ENCODE peak calls at places on chromosomes 5 and 9, in five cellular contexts. Z is AG09319, Q is thyroid gland, M is HCT116, E is GM10248. V is an unnamed sample.

GRCh38 chr9:133105461-133105770 is 15.6 kb downstream of the RALGDS start:
- DNase-seq in E (no peak), Q (no peak), Z (no peak), M (no peak), V (no peak)

GRCh38 chr9:26949604-26950003 is 2.6 kb upstream of the PLAA start:
- DNase-seq in Z (no peak), M (peak; percentile 64), Q (no peak), E (no peak), V (peak; percentile 45)

GRCh38 chr9:2359821-2360220 is 261.8 kb upstream of the VLDLR start:
- DNase-seq in Z (no peak), Q (no peak), E (no peak), M (no peak), V (no peak)

GRCh38 chr9:93898502-93899426 is 56.4 kb downstream of the BARX1 start:
- DNase-seq in Z (no peak), E (peak; percentile 13), Q (no peak), M (no peak), V (no peak)

GRCh38 chr9:76371901-76372300 is 22.3 kb downstream of the RFK start:
- DNase-seq in M (no peak), Z (no peak), Q (no peak), E (no peak), V (peak; percentile 55)

GRCh38 chr5:321726-322251 is 275 bp downstream of the AHRR start:
- DNase-seq in M (no peak), Z (no peak), E (peak; percentile 34), Q (no peak), V (no peak)

GRCh38 chr5:38463634-38464521 is 92.6 kb downstream of the LIFR start:
- DNase-seq in Z (no peak), Q (no peak), E (no peak), M (peak; percentile 84), V (peak; percentile 89)

GRCh38 chr5:60492958-60493357 is 207.0 kb downstream of the DEPDC1B start:
- DNase-seq in Z (no peak), M (no peak), E (no peak), Q (no peak), V (peak; percentile 95)

GRCh38 chr5:57262533-57262932 is 88.7 kb downstream of the GPBP1 start:
- DNase-seq in Z (no peak), M (no peak), E (no peak), Q (no peak), V (no peak)

GRCh38 chr9:127187231-127187956 is 65.0 kb upstream of the ANGPTL2 start:
- DNase-seq in Q (peak; percentile 81), Z (peak; percentile 96), M (peak; percentile 48), E (no peak), V (peak; percentile 96)

GRCh38 chr5:111756701-111757581 is at the start of gene NREP:
- DNase-seq in Z (peak; percentile 90), M (peak; percentile 71), E (peak; percentile 71), Q (peak; percentile 92), V (peak; percentile 88)

GRCh38 chr5:21263361-21263760 is 1275.4 kb upstream of the CDH18 start:
- DNase-seq in E (no peak), Z (no peak), Q (no peak), M (no peak), V (no peak)

GRCh38 chr9:127968046-127968445 is 12.7 kb downstream of the EEIG1 start:
- DNase-seq in Z (no peak), Q (peak; percentile 51), E (no peak), M (peak; percentile 81), V (peak; percentile 91)

GRCh38 chr9:89533396-89534187 is 35.7 kb upstream of the SEMA4D start:
- DNase-seq in Q (no peak), E (no peak), Z (no peak), M (no peak), V (no peak)

GRCh38 chr9:34957492-34958410 is at the start of gene PHF24:
- DNase-seq in Z (no peak), M (no peak), E (no peak), Q (peak; percentile 5), V (no peak)

GRCh38 chr5:16916262-16916878 is 19.7 kb downstream of the MYO10 start:
- DNase-seq in M (peak; percentile 82), Q (no peak), E (no peak), Z (peak; percentile 78), V (peak; percentile 98)

GRCh38 chr9:69253057-69253456 is 72.0 kb upstream of the ENTREP1 start:
- DNase-seq in E (no peak), M (no peak), Z (peak; percentile 3), Q (no peak), V (peak; percentile 97)

GRCh38 chr5:180113660-180114303 is 42.2 kb upstream of the RNF130 start:
- DNase-seq in Z (no peak), E (no peak), M (no peak), Q (no peak), V (no peak)

GRCh38 chr5:107781451-107781850 is 110.7 kb upstream of the EFNA5 start:
- DNase-seq in E (no peak), M (no peak), Z (no peak), Q (no peak), V (peak; percentile 7)

GRCh38 chr5:16654647-16655334 is 38.0 kb upstream of the RETREG1 start:
- DNase-seq in Q (no peak), E (no peak), M (no peak), Z (no peak), V (no peak)

GRCh38 chr9:36976371-36977030 is 57.6 kb downstream of the PAX5 start:
- DNase-seq in M (no peak), E (no peak), Z (no peak), Q (no peak), V (peak; percentile 78)

GRCh38 chr9:6944896-6945295 is 187.1 kb downstream of the KDM4C start:
- DNase-seq in Z (no peak), E (no peak), M (no peak), Q (no peak), V (peak; percentile 10)

GRCh38 chr9:108134501-108135128 is 645.0 kb upstream of the KLF4 start:
- DNase-seq in M (no peak), Z (no peak), E (no peak), Q (no peak), V (peak; percentile 61)

GRCh38 chr9:119164716-119165115 is 204.5 kb downstream of the BRINP1 start:
- DNase-seq in M (no peak), Q (peak; percentile 63), Z (no peak), E (no peak), V (no peak)

GRCh38 chr5:124986667-124987066 is 240.2 kb upstream of the ZNF608 start:
- DNase-seq in M (no peak), E (no peak), Q (no peak), Z (no peak), V (peak; percentile 93)

GRCh38 chr5:173832386-173832785 is 55.8 kb upstream of the CPEB4 start:
- DNase-seq in E (no peak), Q (no peak), M (no peak), Z (no peak), V (no peak)

GRCh38 chr9:110895141-110895912 is 142.9 kb downstream of the LPAR1 start:
- DNase-seq in M (no peak), Z (no peak), Q (peak; percentile 57), E (no peak), V (no peak)

DNA sequence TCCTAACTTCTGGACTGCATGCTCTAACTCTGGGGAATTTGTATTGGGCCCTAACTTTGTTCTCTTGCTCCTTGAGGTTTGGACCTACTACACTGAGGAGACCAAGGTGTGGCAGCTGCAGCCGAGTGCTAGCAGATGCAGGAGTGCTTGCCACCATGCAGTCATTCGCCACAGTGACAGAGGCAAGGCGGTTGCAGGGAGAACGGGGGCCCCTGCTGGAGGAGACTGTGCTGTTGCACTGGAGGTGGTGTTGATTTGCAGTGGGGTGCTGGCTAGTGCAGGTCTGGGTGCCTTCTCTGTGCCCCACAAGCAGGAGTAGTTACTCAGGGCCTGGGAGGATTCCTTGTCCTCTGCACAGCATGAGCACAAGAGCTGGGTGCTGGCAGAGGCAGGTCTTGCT is 22.4 kb upstream of the DIRAS2 start:
- DNase-seq in E (no peak), M (no peak), Z (no peak), Q (no peak), V (no peak)
- TF ChIP-seq CTCF in E (no peak), M (no peak), Z (no peak), Q (no peak), V (no peak)

DNA sequence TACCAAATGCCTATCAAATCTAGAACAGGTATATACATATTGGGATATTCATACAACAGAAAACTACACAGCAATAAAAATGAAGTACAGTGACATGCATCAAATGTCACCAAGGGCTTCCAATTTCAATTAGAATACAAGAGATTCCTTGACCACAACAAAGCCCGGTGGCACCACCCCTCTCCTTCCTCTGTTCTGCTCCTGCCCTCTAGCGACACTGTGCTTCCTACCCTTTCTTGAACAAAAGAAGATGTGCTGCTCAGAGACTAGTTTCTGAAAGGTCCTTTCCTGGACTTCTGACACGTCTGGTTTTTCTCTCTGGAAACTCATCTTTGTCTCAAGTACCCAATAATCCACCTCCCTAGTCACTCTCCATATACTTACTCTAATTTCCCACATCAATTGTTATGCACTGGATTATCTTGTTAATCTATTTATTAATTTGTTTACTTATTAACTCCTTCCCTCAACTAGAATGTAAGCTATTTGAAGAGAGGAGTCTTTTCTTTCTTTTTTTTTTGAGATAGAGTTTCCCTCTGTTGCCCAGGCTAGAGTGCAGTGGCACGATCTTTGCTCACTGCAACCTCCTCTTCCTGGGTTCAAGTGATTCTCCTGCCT is 70.4 kb upstream of the CTSV start:
- DNase-seq in Q (peak; percentile 29), M (peak; percentile 69), Z (no peak), E (peak; percentile 44), V (peak; percentile 63)
- TF ChIP-seq CTCF in Q (no peak), M (peak; percentile 77), Z (peak; percentile 28), E (peak; percentile 69), V (peak; percentile 76)

GRCh38 chr9:134346151-134346550 is 19.9 kb downstream of the RXRA start:
- DNase-seq in Z (no peak), M (no peak), Q (no peak), E (no peak), V (no peak)

GRCh38 chr9:134346840-134347239 is 20.6 kb downstream of the RXRA start:
- DNase-seq in M (no peak), E (no peak), Z (no peak), Q (no peak), V (no peak)

GRCh38 chr9:134348404-134349155 is 22.3 kb downstream of the RXRA start:
- DNase-seq in M (no peak), Q (no peak), E (no peak), Z (no peak), V (no peak)

GRCh38 chr9:134349941-134350340 is 23.7 kb downstream of the RXRA start:
- DNase-seq in Z (no peak), Q (no peak), M (no peak), E (no peak), V (no peak)

GRCh38 chr9:134347996-134348395 is 21.7 kb downstream of the RXRA start:
- DNase-seq in Z (no peak), Q (no peak), M (no peak), E (no peak), V (no peak)
- TF ChIP-seq CTCF in Z (no peak), Q (no peak), M (no peak), E (no peak), V (no peak)

DNA sequence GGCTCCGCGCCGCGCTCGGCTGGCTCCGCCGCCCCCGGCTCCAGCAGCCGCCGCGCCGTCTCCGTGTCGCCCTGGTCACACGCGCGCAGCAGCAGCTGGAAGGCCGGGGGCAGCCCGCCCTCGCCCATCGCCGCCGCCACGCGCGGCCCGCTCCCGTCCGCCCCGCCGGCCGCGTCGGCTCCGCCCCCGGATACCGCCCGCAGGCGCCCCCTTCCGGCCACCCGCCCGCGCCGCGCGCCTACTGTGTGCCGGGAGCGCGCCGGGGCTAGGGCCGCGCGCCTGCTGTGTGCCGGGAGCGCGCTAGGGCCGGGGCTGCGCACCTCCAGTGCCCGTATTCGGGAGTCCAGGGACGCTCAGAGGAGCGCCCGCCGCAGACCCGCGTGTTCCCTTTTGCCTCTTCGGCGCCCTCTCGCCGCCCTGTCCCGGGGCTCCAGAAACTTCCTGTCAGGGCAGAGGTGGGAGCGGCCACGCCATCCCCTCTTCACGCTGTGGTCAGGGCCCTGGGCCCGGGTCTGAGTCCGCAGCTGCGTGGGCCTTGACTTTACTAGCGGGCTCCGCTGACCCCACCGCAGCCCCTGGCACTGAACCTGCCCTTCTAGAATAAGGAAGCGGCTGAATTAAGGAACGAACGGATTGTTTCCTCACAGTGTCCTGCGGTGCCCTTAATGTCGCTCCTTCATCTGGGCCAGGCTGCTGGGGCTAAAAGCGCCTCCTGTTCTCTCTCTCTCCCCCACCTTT is at the start of gene ANKS6:
- DNase-seq in Q (peak; percentile 86), Z (peak; percentile 36), M (no peak), E (peak; percentile 88), V (no peak)
- TF ChIP-seq CTCF in Q (no peak), Z (peak; percentile 28), M (peak; percentile 39), E (peak; percentile 80), V (peak; percentile 30)